ENCODE peak calls at places on chromosomes 1 and 21, in five cellular contexts. M is uterus, Z is ovary, V is Peyer's patch, N is vagina. S is an unnamed sample.

GRCh38 chr1:99590578-99591209 is 55.2 kb upstream of the PALMD start:
- DNase-seq in V (no peak), M (peak; percentile 25), N (no peak), Z (no peak), S (peak; percentile 22)

GRCh38 chr1:54160351-54160750 is 7.6 kb upstream of the CDCP2 start:
- DNase-seq in V (no peak), M (no peak), Z (no peak), N (no peak), S (no peak)

GRCh38 chr21:42221581-42222345 is 2.8 kb downstream of the ABCG1 start:
- DNase-seq in Z (no peak), N (no peak), V (no peak), M (no peak), S (peak; percentile 7)

GRCh38 chr1:26771643-26772321 is 16.0 kb upstream of the PIGV start:
- DNase-seq in V (no peak), M (peak; percentile 60), N (no peak), Z (peak; percentile 62), S (peak; percentile 54)

GRCh38 chr21:25506887-25507286 is 100.4 kb downstream of the MRPL39 start:
- DNase-seq in Z (no peak), N (no peak), V (no peak), M (no peak), S (no peak)

GRCh38 chr21:40047993-40048730 is 180.9 kb downstream of the PCP4 start:
- DNase-seq in Z (no peak), N (no peak), V (no peak), M (no peak), S (peak; percentile 13)

GRCh38 chr1:206808615-206809014 is 36.3 kb upstream of the IL10 start:
- DNase-seq in M (no peak), Z (no peak), N (no peak), V (no peak), S (no peak)

GRCh38 chr1:219460561-219461511 is 152.1 kb downstream of the ZC3H11B start:
- DNase-seq in Z (no peak), M (no peak), N (no peak), V (no peak), S (peak; percentile 14)

GRCh38 chr1:71049951-71050598 is 2.5 kb upstream of the PTGER3 start:
- DNase-seq in V (no peak), Z (no peak), M (peak; percentile 29), N (no peak), S (no peak)

DNA sequence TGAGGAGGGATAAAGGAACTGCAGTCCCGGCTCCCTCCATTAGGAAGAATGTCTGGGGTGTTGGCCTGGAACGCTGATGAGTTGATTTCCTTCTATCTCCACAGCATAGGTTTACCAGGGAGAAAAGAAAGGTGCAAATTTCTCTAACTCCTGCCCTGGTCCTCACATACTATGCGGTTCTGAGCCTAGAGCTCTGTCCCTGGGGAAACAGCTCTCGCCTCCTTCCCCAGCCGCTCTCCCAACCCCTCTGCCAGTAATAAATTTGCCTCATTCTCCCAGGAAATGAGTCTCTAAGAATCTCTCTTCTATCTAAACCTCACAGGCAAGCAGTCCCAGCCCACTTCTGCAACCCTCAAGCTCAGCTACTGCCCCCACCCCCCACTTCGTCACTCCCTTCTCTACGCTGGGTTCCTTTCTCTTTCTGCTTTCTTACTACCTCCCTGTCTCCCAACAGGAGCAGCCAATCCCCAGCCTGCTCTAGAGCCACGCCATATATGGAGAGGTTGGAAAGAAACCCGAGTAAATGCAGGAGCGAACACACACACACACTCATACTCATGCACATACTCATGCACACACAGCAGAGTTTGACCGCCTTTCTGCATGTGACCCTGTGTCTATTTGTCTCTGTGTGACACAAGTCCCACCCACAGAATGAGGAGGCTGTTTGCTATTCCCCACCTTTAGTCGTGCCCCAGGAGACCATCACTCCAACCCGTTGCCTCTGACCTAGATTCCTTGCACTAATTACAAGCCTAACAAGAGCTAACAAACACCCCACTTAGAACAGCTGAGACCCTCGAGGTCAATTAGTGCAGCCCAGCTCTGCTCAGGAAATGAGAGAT is 13.4 kb downstream of the PLEKHO1 start:
- DNase-seq in Z (peak; percentile 81), N (peak; percentile 97), M (peak; percentile 97), V (peak; percentile 65), S (peak; percentile 85)
- TF ChIP-seq POLR2A in Z (peak; percentile 70), N (no peak), M (peak; percentile 82), V (peak; percentile 28), S (peak; percentile 77)

GRCh38 chr1:32427264-32427963 is 33.2 kb upstream of the BSDC1 start:
- DNase-seq in N (no peak), M (no peak), V (no peak), Z (no peak), S (no peak)
- H3K4me3 ChIP-seq in N (peak overlapping the region; percentile 39), M (peak overlapping the region; percentile 17), V (no peak overlapping the region), Z (no peak overlapping the region), S (no peak overlapping the region)

GRCh38 chr1:235343726-235344125 is 15.4 kb downstream of the GGPS1 start:
- DNase-seq in N (no peak), V (no peak), M (no peak), Z (no peak), S (no peak)
- TF ChIP-seq CTCF in N (no peak), V (no peak), M (no peak), Z (no peak), S (no peak)

GRCh38 chr1:117611121-117611601 is 5.3 kb downstream of the TENT5C start:
- DNase-seq in V (peak; percentile 28), Z (no peak), M (no peak), N (no peak), S (no peak)

GRCh38 chr1:117613249-117613968 is 7.6 kb downstream of the TENT5C start:
- DNase-seq in M (no peak), V (peak; percentile 13), Z (no peak), N (no peak), S (no peak)

GRCh38 chr1:117613969-117614865 is 8.4 kb downstream of the TENT5C start:
- DNase-seq in Z (no peak), M (no peak), N (no peak), V (peak; percentile 49), S (no peak)

GRCh38 chr1:117611894-117612481 is 6.1 kb downstream of the TENT5C start:
- DNase-seq in M (no peak), N (no peak), V (no peak), Z (no peak), S (no peak)

DNA sequence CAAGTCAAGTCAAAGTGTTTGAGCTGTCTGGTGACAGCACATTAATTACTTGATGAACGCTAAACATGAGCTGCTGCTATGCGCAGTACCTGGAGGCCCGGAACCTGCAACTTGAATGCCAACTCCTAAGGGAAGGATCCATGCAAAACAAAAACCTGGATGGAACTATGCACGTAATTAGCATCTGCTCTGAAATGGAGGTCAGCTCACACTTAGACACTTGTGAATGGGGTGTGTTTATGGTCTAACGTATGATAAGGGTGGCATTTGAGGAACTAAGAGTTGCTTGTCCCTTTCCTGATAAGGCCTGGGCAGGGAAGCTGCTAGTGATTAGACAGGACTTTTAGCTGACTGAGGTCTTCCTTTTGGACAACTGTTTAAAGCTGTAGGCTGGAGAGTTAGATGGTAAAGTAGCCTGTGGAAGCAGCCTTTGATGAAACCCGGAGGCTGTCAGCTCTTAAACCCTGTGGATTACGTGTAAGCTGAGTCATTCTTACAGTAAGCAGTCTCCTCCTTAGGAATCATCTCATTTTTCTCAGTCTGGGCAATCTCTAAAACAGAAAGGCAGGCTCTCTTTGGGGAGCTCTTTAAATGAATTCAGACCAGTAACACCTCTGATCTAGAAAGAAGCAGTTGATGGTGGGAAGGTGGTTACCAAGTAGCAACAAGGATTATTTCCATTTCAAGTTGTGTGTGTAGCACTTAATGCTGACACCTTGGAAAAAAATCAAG is 6.8 kb downstream of the TENT5C start:
- DNase-seq in N (no peak), V (no peak), Z (no peak), M (no peak), S (no peak)
- TF ChIP-seq POLR2A in N (no peak), V (no peak), Z (no peak), M (no peak), S (no peak)

GRCh38 chr1:150979007-150979722 is 2.9 kb upstream of the ANXA9 start:
- DNase-seq in Z (peak; percentile 91), N (no peak), M (peak; percentile 94), V (peak; percentile 81), S (peak; percentile 93)
- H3K4me3 ChIP-seq in Z (no peak overlapping the region), N (no peak overlapping the region), M (no peak overlapping the region), V (peak overlapping the region; percentile 26), S (no peak overlapping the region)

DNA sequence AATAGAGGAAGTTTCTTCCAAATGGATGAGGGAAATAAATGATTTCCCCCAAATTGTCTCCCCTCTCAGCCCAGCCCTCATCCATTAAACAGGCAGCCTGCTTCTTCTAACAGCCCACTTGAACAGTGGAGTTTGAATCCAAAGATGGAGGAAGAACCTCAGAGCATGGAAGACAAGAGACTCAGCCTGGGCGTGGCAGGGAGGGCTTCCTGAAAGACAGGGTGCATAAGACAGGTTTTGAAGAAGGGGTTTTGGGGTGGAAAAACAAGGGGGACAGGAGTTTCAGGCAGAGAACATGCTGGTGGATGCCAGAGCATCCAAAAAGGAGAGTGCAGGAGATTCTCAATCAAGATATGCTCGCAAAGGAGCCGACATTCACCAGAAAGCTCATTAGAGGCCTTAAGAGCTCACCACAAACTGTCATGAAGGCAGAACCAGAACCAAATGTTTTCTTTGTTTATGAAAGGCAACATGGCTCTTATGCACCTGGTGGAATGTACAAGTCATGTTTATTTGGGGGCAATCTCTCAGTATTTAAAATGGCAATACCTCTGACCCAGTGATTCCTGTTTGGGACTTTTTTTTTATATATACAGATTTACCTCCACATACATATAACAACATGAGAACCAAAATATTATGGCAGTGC is 26.5 kb upstream of the TSPEAR start:
- DNase-seq in Z (no peak), V (no peak), M (no peak), N (no peak), S (no peak)
- TF ChIP-seq CTCF in Z (no peak), V (no peak), M (no peak), N (no peak), S (no peak)